ENCODE peak calls at places on chromosomes 13 and 19, in eight cellular contexts. W is left ventricle myocardium inferior; L is cardiac muscle cell; Q is right lobe of liver; J is hepatocyte; F is CD8-positive, alpha-beta T cell; I is heart right ventricle; N is body of pancreas. E is an unnamed sample. For H3K4me1, the result is how much of the 10 kb centered on the place peaks cover.

GRCh38 chr19:33194527-33194883 is 375 bp downstream of the LRP3 start:
- DNase-seq in W (no peak), L (peak), Q (no peak), J (peak), F (no peak), I (no peak), N (no peak), E (peak)

GRCh38 chr19:2199215-2199614 is 35.5 kb downstream of the DOT1L start:
- DNase-seq in W (no peak), L (no peak), Q (no peak), J (no peak), F (no peak), I (no peak), N (no peak), E (no peak)

GRCh38 chr19:33621065-33621785 is 528 bp upstream of the CHST8 start:
- DNase-seq in W (no peak), L (no peak), Q (no peak), J (no peak), F (no peak), I (no peak), N (no peak), E (no peak)

GRCh38 chr19:15298847-15299567 is 33.3 kb downstream of the BRD4 start:
- DNase-seq in W (no peak), L (no peak), Q (no peak), J (no peak), F (no peak), I (no peak), N (no peak), E (no peak)

GRCh38 chr19:53868091-53868891 is 608 bp downstream of the MYADM start:
- DNase-seq in W (peak), L (peak), Q (peak), J (peak), F (peak), I (peak), N (peak), E (peak)

GRCh38 chr13:38763446-38764381 is 76.8 kb downstream of the FREM2 start:
- DNase-seq in W (no peak), L (peak), Q (no peak), J (peak), F (no peak), I (no peak), N (peak), E (peak)

GRCh38 chr13:78401833-78402232 is 201.5 kb downstream of the POU4F1 start:
- DNase-seq in W (no peak), L (no peak), Q (no peak), J (no peak), F (no peak), I (no peak), N (no peak), E (no peak)

GRCh38 chr13:20270163-20270865 is 38.2 kb upstream of the GJB6 start:
- DNase-seq in W (no peak), L (peak), Q (no peak), J (peak), F (no peak), I (no peak), N (no peak), E (no peak)

GRCh38 chr19:35828694-35829301 is 16.2 kb upstream of the PRODH2 start:
- DNase-seq in W (peak), L (peak), Q (peak), J (peak), F (peak), I (peak), N (peak), E (peak)

GRCh38 chr13:33351324-33351723 is 65.8 kb upstream of the STARD13 start:
- DNase-seq in W (no peak), L (peak), Q (no peak), J (no peak), F (no peak), I (peak), N (no peak), E (peak)

GRCh38 chr19:5627395-5627904 is 4.6 kb downstream of the SAFB start:
- DNase-seq in W (peak), L (no peak), Q (peak), J (no peak), F (no peak), I (peak), N (no peak), E (peak)

GRCh38 chr19:18416778-18417249 is 2.4 kb upstream of the SSBP4 start:
- DNase-seq in W (peak), L (peak), Q (peak), J (peak), F (peak), I (peak), N (peak), E (peak)
- H3K4me1 ChIP-seq in W (half or more), L (under half), Q (under half), J (half or more), F (half or more), I (half or more), N (half or more), E (under half)

DNA sequence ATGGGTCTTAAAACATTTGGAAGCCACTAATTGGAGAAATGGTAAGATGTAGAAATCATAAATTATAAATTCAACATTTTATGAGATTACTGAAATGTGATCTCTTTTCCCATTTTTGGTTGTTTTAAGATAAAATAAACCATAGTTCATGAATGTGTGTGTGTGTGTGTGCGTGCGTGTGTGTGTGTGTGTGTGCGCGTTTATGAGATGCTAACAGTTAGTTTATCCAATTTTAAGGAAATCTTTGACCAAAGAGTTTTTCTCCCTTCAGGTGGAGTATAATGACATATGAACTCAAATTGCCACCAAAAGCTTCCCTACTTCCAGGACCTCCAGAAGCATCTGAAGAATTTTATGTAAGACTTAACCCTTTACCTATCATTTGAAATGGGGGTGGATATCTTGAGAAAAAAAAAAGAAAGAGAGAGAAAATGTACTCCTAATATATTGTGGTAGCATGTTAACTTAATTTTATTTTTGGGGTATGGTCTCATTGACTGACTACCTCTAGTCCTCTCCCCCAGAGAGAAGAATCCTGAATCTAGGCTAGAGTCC is 98.1 kb upstream of the AKAP11 start:
- DNase-seq in W (no peak), L (no peak), Q (no peak), J (no peak), F (no peak), I (no peak), N (no peak), E (peak)
- H3K4me1 ChIP-seq in W (under half), L (under half), Q (under half), J (under half), F (under half), I (under half), N (under half), E (under half)

GRCh38 chr13:87677043-87677333 is 5.8 kb downstream of the SLITRK5 start:
- DNase-seq in W (no peak), L (no peak), Q (no peak), J (peak), F (no peak), I (no peak), N (no peak), E (no peak)
- H3K4me1 ChIP-seq in W (under half), L (under half), Q (under half), J (under half), F (under half), I (under half), N (under half), E (under half)

GRCh38 chr19:58477871-58478270 is 1.7 kb downstream of the ZNF446 start:
- DNase-seq in W (no peak), L (no peak), Q (no peak), J (no peak), F (no peak), I (no peak), N (no peak), E (no peak)
- H3K4me1 ChIP-seq in W (under half), L (under half), Q (under half), J (under half), F (under half), I (under half), N (under half), E (under half)

DNA sequence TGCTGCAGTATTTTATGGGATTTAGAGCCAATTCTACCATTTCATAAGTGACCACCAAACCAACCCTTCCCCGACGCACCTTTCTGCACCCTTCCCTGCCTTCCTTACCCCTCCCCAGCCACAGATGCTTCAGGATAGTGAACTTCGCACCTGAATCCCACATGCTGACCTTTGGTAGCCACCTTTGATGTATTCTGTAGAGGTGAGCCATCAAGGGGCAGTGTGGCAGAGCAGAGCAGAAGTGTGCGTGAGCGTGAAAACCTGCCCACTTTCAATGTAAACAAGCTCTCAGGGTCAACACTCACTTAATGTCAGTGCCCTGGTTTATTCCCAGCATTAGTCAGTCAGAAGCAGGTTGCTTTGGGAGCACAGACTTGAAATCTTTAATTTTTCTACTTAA is 107.7 kb downstream of the FRY start:
- DNase-seq in W (no peak), L (no peak), Q (no peak), J (no peak), F (no peak), I (no peak), N (no peak), E (no peak)
- H3K4me1 ChIP-seq in W (half or more), L (under half), Q (under half), J (under half), F (under half), I (under half), N (under half), E (under half)

GRCh38 chr13:97282705-97283104 is 60.6 kb downstream of the MBNL2 start:
- DNase-seq in W (no peak), L (no peak), Q (no peak), J (no peak), F (no peak), I (no peak), N (no peak), E (peak)
- H3K4me1 ChIP-seq in W (half or more), L (under half), Q (half or more), J (under half), F (under half), I (half or more), N (half or more), E (under half)

GRCh38 chr13:93231867-93232266 is 5.3 kb downstream of the GPC6 start:
- DNase-seq in W (no peak), L (no peak), Q (no peak), J (peak), F (no peak), I (no peak), N (no peak), E (no peak)
- H3K4me1 ChIP-seq in W (under half), L (under half), Q (half or more), J (under half), F (under half), I (under half), N (under half), E (under half)